ENCODE peak calls at places on chromosomes 5 and 9, in six cellular contexts. W is HepG2, D is GM12878, L is HCT116, R is K562, S is H1. K is an unnamed sample.
A peak's percentile ranks its signal among the peaks of the same experiment; 100 is the strongest.

GRCh38 chr9:12882430-12882829 is 107.6 kb downstream of the LURAP1L start:
- DNase-seq in W (no peak), D (no peak), L (no peak), R (no peak), S (no peak), K (no peak)

GRCh38 chr5:21613971-21614488 is 1239.1 kb downstream of the CDH12 start:
- DNase-seq in W (no peak), D (no peak), L (no peak), R (no peak), S (no peak), K (peak; percentile 73)

GRCh38 chr5:125190232-125191051 is 444.0 kb upstream of the ZNF608 start:
- DNase-seq in W (no peak), D (no peak), L (no peak), R (no peak), S (no peak), K (no peak)

GRCh38 chr9:123738664-123739063 is 191.3 kb downstream of the DENND1A start:
- DNase-seq in W (peak; percentile 80), D (no peak), L (no peak), R (no peak), S (no peak), K (no peak)

GRCh38 chr9:35195683-35196082 is 33.9 kb downstream of the UNC13B start:
- DNase-seq in W (no peak), D (no peak), L (no peak), R (no peak), S (no peak), K (no peak)

GRCh38 chr5:72283358-72283757 is 36.7 kb downstream of the MRPS27 start:
- DNase-seq in W (no peak), D (no peak), L (no peak), R (no peak), S (no peak), K (no peak)

GRCh38 chr5:125227333-125228075 is 481.1 kb upstream of the ZNF608 start:
- DNase-seq in W (no peak), D (no peak), L (peak; percentile 15), R (no peak), S (no peak), K (no peak)

GRCh38 chr5:14115323-14115895 is 27.7 kb upstream of the TRIO start:
- DNase-seq in W (no peak), D (no peak), L (no peak), R (no peak), S (no peak), K (peak; percentile 51)

GRCh38 chr9:116592926-116593325 is 94.2 kb upstream of the TRIM32 start:
- DNase-seq in W (no peak), D (no peak), L (no peak), R (no peak), S (no peak), K (no peak)

GRCh38 chr9:124353811-124354274 is 61.4 kb downstream of the PSMB7 start:
- DNase-seq in W (no peak), D (no peak), L (no peak), R (no peak), S (no peak), K (no peak)

GRCh38 chr9:110452227-110452801 is 114.7 kb upstream of the TXNDC8 start:
- DNase-seq in W (no peak), D (no peak), L (no peak), R (no peak), S (no peak), K (no peak)

GRCh38 chr9:108973876-108974275 is 39.4 kb downstream of the CTNNAL1 start:
- DNase-seq in W (no peak), D (no peak), L (no peak), R (no peak), S (no peak), K (no peak)
- TF ChIP-seq ZNF274 in W (no peak), D (no peak), L (no peak), R (no peak), S (no peak), K (no peak)

GRCh38 chr9:128274245-128274644 is 1.6 kb downstream of the GOLGA2 start:
- DNase-seq in W (no peak), D (no peak), L (no peak), R (no peak), S (no peak), K (no peak)

GRCh38 chr9:128271512-128271911 is 4.3 kb downstream of the GOLGA2 start:
- DNase-seq in W (no peak), D (no peak), L (no peak), R (peak; percentile 18), S (no peak), K (no peak)

GRCh38 chr9:128276574-128277270 is 646 bp downstream of the SWI5 start:
- DNase-seq in W (no peak), D (no peak), L (no peak), R (peak; percentile 67), S (no peak), K (no peak)

GRCh38 chr9:128276008-128276573 is at the start of gene SWI5:
- DNase-seq in W (peak; percentile 96), D (peak; percentile 99), L (peak; percentile 98), R (peak; percentile 100), S (peak; percentile 99), K (peak; percentile 99)

GRCh38 chr9:128275198-128276007 is at the start of gene GOLGA2:
- DNase-seq in W (peak; percentile 56), D (no peak), L (peak; percentile 24), R (peak; percentile 98), S (no peak), K (no peak)
- TF ChIP-seq ZNF274 in W (no peak), D (no peak), L (no peak), R (no peak), S (no peak), K (no peak)

GRCh38 chr5:131976414-131977211 is 31.1 kb upstream of the MEIKIN start:
- DNase-seq in W (no peak), D (peak; percentile 23), L (no peak), R (no peak), S (no peak), K (no peak)
- TF ChIP-seq ZNF274 in W (no peak), D (no peak), L (no peak), R (no peak), S (no peak), K (no peak)

DNA sequence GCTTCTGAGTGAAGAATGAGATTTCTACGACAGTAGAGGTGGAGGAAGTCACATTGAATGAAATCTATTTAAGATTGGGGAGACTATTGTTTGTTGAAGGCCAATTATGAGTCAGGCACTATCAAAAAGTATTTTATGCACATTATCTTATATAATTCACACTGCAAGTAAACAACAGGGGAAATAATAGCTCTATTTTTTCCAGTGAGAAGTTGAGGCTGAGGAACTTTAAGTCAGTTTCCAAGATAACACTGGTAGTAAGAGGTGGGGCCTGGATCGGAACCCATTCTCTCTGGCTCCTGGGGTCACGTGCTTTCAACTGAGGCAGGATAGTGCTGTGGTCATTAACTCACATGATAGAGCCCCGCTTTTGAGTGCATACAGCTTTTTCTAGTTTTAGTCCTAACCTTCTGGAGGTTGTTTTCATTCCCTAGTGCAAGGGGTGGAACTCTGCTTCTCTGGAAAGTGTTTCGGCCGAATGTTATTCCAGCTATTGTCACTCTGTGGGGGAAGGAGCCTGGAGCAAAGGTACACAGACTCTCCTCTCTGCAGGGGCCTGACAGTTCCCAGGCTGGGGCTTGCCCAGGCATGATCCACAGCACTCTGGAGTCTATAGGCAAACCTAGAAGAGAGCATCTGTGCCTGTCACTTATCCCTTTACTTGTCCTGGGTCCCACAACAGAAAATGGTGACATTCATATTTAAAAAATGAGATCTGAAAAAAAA is 352.4 kb upstream of the ACTBL2 start:
- DNase-seq in W (peak; percentile 37), D (no peak), L (no peak), R (no peak), S (no peak), K (peak; percentile 43)
- TF ChIP-seq ZNF274 in W (no peak), D (no peak), L (no peak), R (no peak), S (no peak), K (no peak)

DNA sequence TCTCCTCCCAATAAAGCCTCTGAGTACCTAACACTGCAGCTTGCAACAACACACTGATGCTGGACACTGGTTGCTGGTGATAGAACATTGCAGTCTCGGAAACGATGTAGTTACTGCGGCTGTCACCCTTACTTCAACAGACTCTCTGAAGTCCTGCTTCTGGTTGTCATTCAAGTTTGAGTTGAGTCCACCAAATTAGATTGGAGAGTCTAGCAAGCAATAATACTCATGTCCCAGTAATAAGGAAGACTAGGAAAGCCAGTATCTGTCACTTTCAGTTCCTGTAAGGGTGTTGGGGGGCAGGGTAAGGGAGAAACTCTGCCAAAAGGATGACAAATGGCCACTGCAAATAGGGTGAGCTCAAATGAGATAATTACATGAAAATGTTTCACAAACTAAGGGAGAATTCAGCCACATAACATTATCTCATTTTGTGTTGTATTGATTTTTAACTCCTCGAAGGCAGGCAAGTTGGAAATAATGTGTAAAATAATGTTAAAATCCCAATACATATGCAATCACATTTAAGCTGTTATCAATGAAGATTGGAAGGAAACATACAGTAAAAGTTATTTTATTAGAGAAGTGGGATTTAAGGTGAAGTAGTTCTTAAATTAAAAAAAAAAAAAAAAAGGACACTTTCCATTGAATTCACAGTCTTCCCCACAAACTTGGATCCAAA is 849 bp upstream of the IFT74 start:
- DNase-seq in W (no peak), D (no peak), L (no peak), R (no peak), S (no peak), K (no peak)
- TF ChIP-seq ZNF274 in W (no peak), D (no peak), L (no peak), R (no peak), S (no peak), K (no peak)